ENCODE peak calls at places on chromosome 16, in four cellular contexts. V, W, A and M are unnamed samples.

GRCh38 chr16:86196687-86197391 is 297.9 kb downstream of the IRF8 start:
- DNase-seq in V (no peak), W (no peak), A (no peak), M (no peak)

GRCh38 chr16:85557976-85558589 is 55.0 kb upstream of the GSE1 start:
- DNase-seq in V (no peak), W (peak), A (no peak), M (peak)

GRCh38 chr16:76293980-76294690 is 16.9 kb downstream of the CNTNAP4 start:
- DNase-seq in V (no peak), W (no peak), A (no peak), M (no peak)

GRCh38 chr16:49355923-49356665 is 17.5 kb upstream of the C16orf78 start:
- DNase-seq in V (no peak), W (no peak), A (no peak), M (no peak)

GRCh38 chr16:84247844-84248243 is 8.0 kb upstream of the KCNG4 start:
- DNase-seq in V (no peak), W (no peak), A (no peak), M (no peak)

GRCh38 chr16:13148836-13149235 is 247.4 kb downstream of the SHISA9 start:
- DNase-seq in V (no peak), W (peak), A (no peak), M (no peak)

GRCh38 chr16:89319883-89320716 is 102.6 kb downstream of the ZNF778 start:
- DNase-seq in V (no peak), W (no peak), A (no peak), M (peak)

GRCh38 chr16:84836234-84836647 is 16.5 kb downstream of the CRISPLD2 start:
- DNase-seq in V (no peak), W (no peak), A (peak), M (peak)

GRCh38 chr16:15749985-15750384 is 99.9 kb downstream of the NDE1 start:
- DNase-seq in V (no peak), W (no peak), A (no peak), M (no peak)

GRCh38 chr16:21159281-21159951 is 942 bp downstream of the LDAF1 start:
- DNase-seq in V (peak), W (peak), A (no peak), M (peak)

GRCh38 chr16:12573730-12574383 is 229.8 kb downstream of the CPPED1 start:
- DNase-seq in V (no peak), W (no peak), A (peak), M (peak)

GRCh38 chr16:87723224-87723619 is 42.6 kb downstream of the KLHDC4 start:
- DNase-seq in V (peak), W (peak), A (peak), M (no peak)

GRCh38 chr16:86681440-86681838 is 103.1 kb downstream of the FOXL1 start:
- DNase-seq in V (no peak), W (no peak), A (no peak), M (no peak)

GRCh38 chr16:60945225-60945624 is 1091.0 kb downstream of the CDH8 start:
- DNase-seq in V (no peak), W (no peak), A (no peak), M (peak)

GRCh38 chr16:229731-230281 is 557 bp upstream of the LUC7L start:
- DNase-seq in V (no peak), W (no peak), A (no peak), M (no peak)

GRCh38 chr16:87634411-87634810 is 32.1 kb downstream of the JPH3 start:
- DNase-seq in V (no peak), W (no peak), A (no peak), M (no peak)

GRCh38 chr16:57683599-57684545 is 10.7 kb upstream of the DRC7 start:
- DNase-seq in V (no peak), W (no peak), A (no peak), M (no peak)

GRCh38 chr16:58582971-58583765 is 46.5 kb downstream of the CNOT1 start:
- DNase-seq in V (no peak), W (no peak), A (no peak), M (peak)

GRCh38 chr16:70715860-70716357 is 30.1 kb upstream of the MTSS2 start:
- DNase-seq in V (no peak), W (no peak), A (peak), M (no peak)

GRCh38 chr16:56301391-56301850 is 110.1 kb downstream of the GNAO1 start:
- DNase-seq in V (no peak), W (no peak), A (peak), M (no peak)

GRCh38 chr16:51287231-51287630 is 136.2 kb upstream of the SALL1 start:
- DNase-seq in V (no peak), W (no peak), A (no peak), M (no peak)

GRCh38 chr16:4206680-4207079 is 35.2 kb downstream of the SRL start:
- DNase-seq in V (no peak), W (no peak), A (no peak), M (no peak)

GRCh38 chr16:77199211-77199610 is at the start of gene SYCE1L:
- DNase-seq in V (no peak), W (no peak), A (no peak), M (no peak)

GRCh38 chr16:70250748-70251650 is 741 bp downstream of the EXOSC6 start:
- DNase-seq in V (peak), W (no peak), A (no peak), M (peak)

GRCh38 chr16:970766-971581 is at the start of gene LMF1:
- DNase-seq in V (peak), W (no peak), A (peak), M (peak)